ENCODE peak calls at places on chromosomes 2 and 18, in seven cellular contexts. E, H, F, S, Q, U and D are unnamed samples.

GRCh38 chr2:207334631-207335371 is 169.1 kb upstream of the KLF7 start:
- DNase-seq in H (peak; percentile 62), U (no peak), S (no peak), E (no peak), F (no peak), Q (peak; percentile 14), D (peak; percentile 78)

GRCh38 chr2:240919161-240919781 is 13.1 kb downstream of the CROCC2 start:
- DNase-seq in F (no peak), U (no peak), Q (peak; percentile 10), S (peak; percentile 65), H (peak; percentile 7), E (peak; percentile 28), D (peak; percentile 28)

GRCh38 chr2:148613231-148614023 is 31.1 kb upstream of the EPC2 start:
- DNase-seq in Q (no peak), E (no peak), F (no peak), H (no peak), S (no peak), U (no peak), D (no peak)

GRCh38 chr18:26689226-26689913 is 141.0 kb upstream of the KCTD1 start:
- DNase-seq in U (no peak), Q (no peak), F (no peak), H (no peak), E (no peak), S (no peak), D (no peak)

GRCh38 chr2:195428673-195429072 is 228.4 kb upstream of the SLC39A10 start:
- DNase-seq in Q (no peak), F (no peak), U (no peak), S (no peak), H (no peak), E (no peak), D (no peak)

GRCh38 chr2:33104726-33105125 is 158.0 kb downstream of the LTBP1 start:
- DNase-seq in Q (no peak), F (no peak), E (no peak), H (no peak), S (no peak), U (no peak), D (no peak)

GRCh38 chr18:36561046-36561445 is 263.5 kb downstream of the FHOD3 start:
- DNase-seq in E (no peak), Q (no peak), H (no peak), U (no peak), S (no peak), F (no peak), D (no peak)

GRCh38 chr2:115083216-115083615 is 640.8 kb downstream of the DPP10 start:
- DNase-seq in E (no peak), Q (no peak), S (no peak), F (peak; percentile 11), H (no peak), U (no peak), D (no peak)

GRCh38 chr18:12442946-12443345 is 35.2 kb downstream of the PRELID3A start:
- DNase-seq in U (no peak), H (no peak), Q (no peak), E (no peak), S (no peak), F (no peak), D (no peak)

GRCh38 chr2:3301001-3301400 is 76.6 kb downstream of the EIPR1 start:
- DNase-seq in Q (no peak), S (peak; percentile 27), H (no peak), F (no peak), U (no peak), E (no peak), D (peak; percentile 67)

GRCh38 chr2:205462681-205463345 is 219.5 kb upstream of the NRP2 start:
- DNase-seq in H (no peak), S (no peak), F (no peak), U (no peak), Q (no peak), E (no peak), D (no peak)

GRCh38 chr2:238771193-238771592 is 76.7 kb upstream of the TWIST2 start:
- DNase-seq in H (no peak), Q (no peak), E (no peak), U (no peak), S (no peak), F (no peak), D (no peak)

GRCh38 chr2:69309336-69310048 is 77.5 kb downstream of the GFPT1 start:
- DNase-seq in F (no peak), E (no peak), S (no peak), U (no peak), H (peak; percentile 55), Q (no peak), D (peak; percentile 76)

GRCh38 chr18:36757081-36757480 is 71.7 kb downstream of the TPGS2 start:
- DNase-seq in E (no peak), F (peak; percentile 34), U (no peak), Q (no peak), S (no peak), H (no peak), D (peak; percentile 22)

DNA sequence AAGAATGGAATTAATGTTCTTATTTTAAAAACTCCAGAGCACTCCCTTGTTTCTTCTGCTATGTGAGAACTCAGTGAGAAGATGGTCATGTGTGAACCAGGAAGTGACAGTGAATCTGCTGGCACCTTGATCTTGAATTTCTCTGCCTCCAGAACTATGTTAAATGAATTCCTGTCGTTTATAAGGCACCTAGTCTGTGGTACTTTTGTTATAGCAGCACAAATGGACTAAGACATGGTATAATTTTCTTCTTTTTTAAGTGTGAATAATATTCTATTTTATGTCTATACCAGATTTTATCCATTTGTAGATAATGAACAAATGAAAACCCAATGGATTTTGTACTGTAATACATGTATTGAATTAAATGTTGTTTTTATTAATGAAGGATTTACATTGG is 601.9 kb upstream of the REG3G start:
- DNase-seq in H (no peak), U (no peak), S (no peak), Q (no peak), E (no peak), F (no peak), D (no peak)
- TF ChIP-seq POLR2A in H (no peak), U (no peak), S (no peak), Q (no peak), E (no peak), F (no peak), D (no peak)

DNA sequence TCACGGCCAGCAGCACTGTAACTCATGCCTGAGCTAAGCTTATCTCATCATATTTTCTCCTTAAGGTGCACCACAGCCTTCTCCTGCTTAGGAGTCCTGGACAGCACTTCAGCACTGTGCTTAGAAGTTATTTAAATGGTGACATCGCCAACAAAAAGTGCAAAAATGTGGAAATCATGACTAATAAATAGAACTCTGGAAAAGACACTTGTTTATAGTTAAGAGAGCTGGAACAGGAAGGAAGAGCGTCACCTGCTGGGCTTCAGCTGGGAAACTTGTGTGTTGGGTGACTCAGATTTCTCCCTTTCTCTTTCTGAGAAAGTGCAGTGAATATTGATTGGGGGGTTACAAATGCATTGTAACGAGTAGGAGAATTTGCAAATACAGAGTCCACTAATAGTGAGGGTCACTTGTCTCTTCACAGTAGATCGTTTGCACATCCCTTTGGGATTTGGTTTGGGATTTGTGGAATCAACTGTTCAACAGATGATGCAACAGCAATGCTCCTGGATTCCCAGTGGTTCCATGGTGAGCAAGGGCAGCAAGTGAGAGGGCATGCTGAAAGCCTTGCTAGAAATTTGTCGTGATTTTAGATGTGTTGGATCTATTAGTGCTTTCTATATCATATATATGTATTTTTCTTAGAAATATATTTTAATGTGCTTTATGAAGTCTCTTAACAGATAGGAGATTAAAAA is 84.2 kb downstream of the DOK6 start:
- DNase-seq in Q (no peak), F (no peak), H (no peak), E (no peak), S (no peak), U (no peak), D (no peak)
- TF ChIP-seq POLR2A in Q (no peak), F (no peak), H (no peak), E (no peak), S (no peak), U (no peak), D (no peak)

GRCh38 chr2:112542123-112542973 is at the start of gene POLR1B:
- DNase-seq in S (peak; percentile 95), U (peak; percentile 65), E (peak; percentile 79), Q (peak; percentile 46), H (peak; percentile 86), F (peak; percentile 94), D (peak; percentile 90)

GRCh38 chr2:112547333-112547732 is 5.1 kb downstream of the POLR1B start:
- DNase-seq in E (no peak), S (no peak), F (peak; percentile 55), H (peak; percentile 44), U (no peak), Q (no peak), D (peak; percentile 38)

GRCh38 chr2:112540906-112541305 is 1.4 kb upstream of the POLR1B start:
- DNase-seq in H (no peak), U (no peak), Q (no peak), S (no peak), F (no peak), E (no peak), D (no peak)

GRCh38 chr2:112542974-112543760 is 902 bp downstream of the POLR1B start:
- DNase-seq in Q (no peak), S (no peak), U (no peak), E (no peak), H (no peak), F (peak; percentile 67), D (no peak)

DNA sequence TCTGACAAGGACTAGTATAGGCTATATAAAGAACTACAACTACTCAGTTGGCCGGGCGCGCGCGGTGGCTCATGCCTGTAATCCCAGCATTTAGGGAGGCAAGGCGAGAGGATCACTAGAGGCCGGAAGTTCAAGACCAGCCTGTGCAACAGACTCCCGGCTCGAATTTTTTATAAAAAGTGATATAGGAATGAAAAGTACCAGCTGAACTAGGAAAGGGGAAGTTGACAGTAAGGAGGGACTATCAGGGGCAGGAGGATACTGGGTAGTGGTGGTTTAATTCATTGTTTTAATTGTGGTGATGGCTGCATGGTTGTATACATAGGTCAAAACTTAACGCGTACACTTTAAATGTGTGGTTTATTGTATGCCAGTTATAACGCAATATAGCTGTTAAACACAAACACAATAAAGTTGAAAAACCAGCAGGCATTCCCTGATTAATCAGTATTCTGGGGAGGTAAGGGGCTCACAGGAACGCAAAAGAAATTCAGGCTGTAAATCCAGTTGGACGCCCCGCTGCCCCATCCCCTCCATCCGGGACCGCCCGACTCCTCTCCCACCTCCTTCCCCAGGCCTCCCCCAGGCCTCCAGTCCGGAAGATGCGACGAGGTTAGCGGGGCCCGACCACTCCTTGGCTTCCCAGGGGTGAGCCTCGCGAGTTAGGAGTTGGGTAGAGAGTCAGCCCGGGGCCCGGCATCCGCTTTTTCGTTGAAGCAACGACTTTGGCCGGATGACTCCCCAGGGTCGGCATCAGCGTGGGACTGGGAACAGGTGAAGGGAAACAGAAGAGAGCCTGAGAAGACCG is 746 bp upstream of the POLR1B start:
- DNase-seq in E (peak; percentile 54), U (peak; percentile 48), H (peak; percentile 56), F (peak; percentile 87), S (peak; percentile 94), Q (peak; percentile 40), D (peak; percentile 63)
- TF ChIP-seq POLR2A in E (no peak), U (peak; percentile 84), H (peak; percentile 68), F (peak; percentile 59), S (peak; percentile 30), Q (no peak), D (peak; percentile 59)

DNA sequence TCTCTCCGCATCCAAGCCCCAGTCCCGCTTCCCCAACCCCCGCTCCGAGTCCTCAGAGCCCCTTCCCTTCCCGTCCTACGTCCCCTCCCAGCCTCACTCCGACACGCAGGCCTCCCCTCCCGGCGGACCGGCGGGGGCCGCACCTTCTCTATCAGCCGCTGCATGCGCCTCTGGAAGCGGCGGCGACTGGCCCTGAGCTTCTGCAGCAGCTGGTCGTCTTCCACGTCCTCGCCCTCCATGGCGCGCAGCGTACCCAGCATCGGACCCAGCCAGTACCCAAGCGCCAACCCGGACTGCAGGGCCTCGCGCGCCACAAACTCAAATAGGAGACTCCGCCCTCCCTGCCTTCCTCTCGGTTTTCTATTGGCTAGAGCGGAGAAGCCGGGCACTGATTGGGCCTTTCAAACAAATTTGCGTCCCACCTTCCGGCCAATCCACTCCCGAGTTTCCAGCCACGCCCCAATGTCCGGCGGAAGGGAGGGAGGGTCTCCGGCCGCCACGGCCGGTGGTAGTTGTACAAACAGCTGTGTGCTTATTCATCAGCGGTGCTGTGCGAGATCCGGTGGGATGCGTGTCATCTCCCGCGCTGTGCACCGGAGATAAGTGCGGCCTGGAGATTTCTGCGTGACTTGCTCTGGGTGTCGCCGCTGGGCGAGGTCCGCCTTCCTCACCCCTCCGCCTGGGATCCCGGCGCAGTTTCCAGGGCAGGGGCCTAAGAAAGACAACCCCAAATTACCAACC is at the start of gene HJURP:
- DNase-seq in U (peak; percentile 97), E (peak; percentile 91), H (peak; percentile 91), S (peak; percentile 95), Q (peak; percentile 83), F (peak; percentile 98), D (peak; percentile 97)
- TF ChIP-seq POLR2A in U (peak; percentile 63), E (no peak), H (peak; percentile 74), S (no peak), Q (no peak), F (peak; percentile 78), D (peak; percentile 54)